ENCODE peak calls at places on chromosome 15, in four cellular contexts. One of them, this sample, is unnamed.

GRCh38 chr15:79185199-79185598 is 94.6 kb upstream of the RASGRF1 start:
- DNase-seq in A549: peak
- DNase-seq in sigmoid colon: no peak
- DNase-seq in ovary: no peak
- DNase-seq in this sample: no peak

GRCh38 chr15:42133892-42134502 is 22.4 kb downstream of the PLA2G4F start:
- DNase-seq in A549: peak
- DNase-seq in sigmoid colon: peak
- DNase-seq in ovary: no peak
- DNase-seq in this sample: peak

GRCh38 chr15:66841953-66842681 is 140.1 kb downstream of the SMAD6 start:
- DNase-seq in A549: peak
- DNase-seq in ovary: peak
- DNase-seq in sigmoid colon: peak
- DNase-seq in this sample: peak

GRCh38 chr15:94968133-94968532 is 736.8 kb downstream of the MCTP2 start:
- DNase-seq in sigmoid colon: no peak
- DNase-seq in A549: no peak
- DNase-seq in ovary: peak
- DNase-seq in this sample: no peak

GRCh38 chr15:75454471-75455418 is 3.3 kb upstream of the SIN3A start:
- DNase-seq in sigmoid colon: peak
- DNase-seq in ovary: no peak
- DNase-seq in A549: no peak
- DNase-seq in this sample: peak

GRCh38 chr15:39621961-39622360 is 41.1 kb downstream of the THBS1 start:
- DNase-seq in sigmoid colon: no peak
- DNase-seq in ovary: no peak
- DNase-seq in A549: no peak
- DNase-seq in this sample: no peak

GRCh38 chr15:80561500-80561899 is 133.6 kb upstream of the ABHD17C start:
- DNase-seq in sigmoid colon: no peak
- DNase-seq in A549: no peak
- DNase-seq in ovary: no peak
- DNase-seq in this sample: no peak

GRCh38 chr15:47743886-47744285 is 26.6 kb downstream of the SEMA6D start:
- DNase-seq in sigmoid colon: no peak
- DNase-seq in A549: no peak
- DNase-seq in ovary: no peak
- DNase-seq in this sample: no peak

GRCh38 chr15:29220852-29221251 is 48.8 kb downstream of the NSMCE3 start:
- DNase-seq in A549: no peak
- DNase-seq in ovary: no peak
- DNase-seq in sigmoid colon: no peak
- DNase-seq in this sample: no peak

GRCh38 chr15:76336254-76337046 is at the start of gene ISL2:
- DNase-seq in A549: peak
- DNase-seq in ovary: no peak
- DNase-seq in sigmoid colon: peak
- DNase-seq in this sample: peak

GRCh38 chr15:42832577-42832976 is 88.0 kb downstream of the TTBK2 start:
- DNase-seq in sigmoid colon: no peak
- DNase-seq in ovary: no peak
- DNase-seq in A549: peak
- DNase-seq in this sample: no peak

GRCh38 chr15:36608166-36608565 is 28.7 kb downstream of the CDIN1 start:
- DNase-seq in A549: no peak
- DNase-seq in sigmoid colon: no peak
- DNase-seq in ovary: no peak
- DNase-seq in this sample: no peak

GRCh38 chr15:29132786-29133185 is 136.8 kb downstream of the NSMCE3 start:
- DNase-seq in ovary: no peak
- DNase-seq in A549: no peak
- DNase-seq in sigmoid colon: peak
- DNase-seq in this sample: no peak

GRCh38 chr15:52159645-52160044 is 31.5 kb downstream of the GNB5 start:
- DNase-seq in A549: no peak
- DNase-seq in sigmoid colon: no peak
- DNase-seq in ovary: no peak
- DNase-seq in this sample: no peak

GRCh38 chr15:52337961-52338535 is 42.4 kb upstream of the MYO5C start:
- DNase-seq in ovary: no peak
- DNase-seq in sigmoid colon: no peak
- DNase-seq in A549: no peak
- DNase-seq in this sample: no peak

GRCh38 chr15:90660195-90660995 is 56.8 kb upstream of the BLM start:
- DNase-seq in sigmoid colon: peak
- DNase-seq in ovary: peak
- DNase-seq in A549: peak
- DNase-seq in this sample: no peak

GRCh38 chr15:45048784-45049631 is 26.0 kb downstream of the SORD start:
- DNase-seq in sigmoid colon: no peak
- DNase-seq in A549: no peak
- DNase-seq in ovary: no peak
- DNase-seq in this sample: no peak

GRCh38 chr15:85579957-85580694 is 199.7 kb downstream of the AKAP13 start:
- DNase-seq in sigmoid colon: peak
- DNase-seq in A549: peak
- DNase-seq in ovary: no peak
- DNase-seq in this sample: no peak

GRCh38 chr15:66923438-66923881 is 141.9 kb upstream of the SMAD3 start:
- DNase-seq in ovary: no peak
- DNase-seq in A549: peak
- DNase-seq in sigmoid colon: peak
- DNase-seq in this sample: no peak

GRCh38 chr15:97319316-97319715 is 641.2 kb upstream of the ARRDC4 start:
- DNase-seq in sigmoid colon: no peak
- DNase-seq in ovary: no peak
- DNase-seq in A549: no peak
- DNase-seq in this sample: no peak

GRCh38 chr15:95405447-95405846 is 925.1 kb upstream of the NR2F2 start:
- DNase-seq in A549: no peak
- DNase-seq in ovary: no peak
- DNase-seq in sigmoid colon: no peak
- DNase-seq in this sample: no peak

GRCh38 chr15:78910836-78911235 is 34.0 kb downstream of the CTSH start:
- DNase-seq in A549: no peak
- DNase-seq in sigmoid colon: no peak
- DNase-seq in ovary: no peak
- DNase-seq in this sample: no peak

GRCh38 chr15:39077998-39078397 is 502.9 kb upstream of the THBS1 start:
- DNase-seq in sigmoid colon: no peak
- DNase-seq in ovary: no peak
- DNase-seq in A549: no peak
- DNase-seq in this sample: no peak

GRCh38 chr15:84911879-84912660 is 27.6 kb downstream of the SLC28A1 start:
- DNase-seq in sigmoid colon: peak
- DNase-seq in A549: peak
- DNase-seq in ovary: peak
- DNase-seq in this sample: peak

GRCh38 chr15:82850731-82851130 is 41.3 kb downstream of the WHAMM start:
- DNase-seq in ovary: no peak
- DNase-seq in sigmoid colon: no peak
- DNase-seq in A549: no peak
- DNase-seq in this sample: peak

GRCh38 chr15:100339999-100340398 is 1.8 kb downstream of the ADAMTS17 start:
- DNase-seq in sigmoid colon: no peak
- DNase-seq in A549: no peak
- DNase-seq in ovary: no peak
- DNase-seq in this sample: no peak

GRCh38 chr15:100343251-100343650 is 1.5 kb upstream of the ADAMTS17 start:
- DNase-seq in sigmoid colon: no peak
- DNase-seq in A549: no peak
- DNase-seq in ovary: no peak
- DNase-seq in this sample: no peak

GRCh38 chr15:100338971-100339444 is 2.8 kb downstream of the ADAMTS17 start:
- DNase-seq in ovary: peak
- DNase-seq in sigmoid colon: peak
- DNase-seq in A549: peak
- DNase-seq in this sample: peak

GRCh38 chr15:100341662-100342560 is at the start of gene ADAMTS17:
- DNase-seq in sigmoid colon: peak
- DNase-seq in A549: peak
- DNase-seq in ovary: peak
- DNase-seq in this sample: peak

GRCh38 chr15:100340721-100341661 is 784 bp downstream of the ADAMTS17 start:
- DNase-seq in sigmoid colon: no peak
- DNase-seq in ovary: no peak
- DNase-seq in A549: no peak
- DNase-seq in this sample: no peak
- H3K27ac ChIP-seq in sigmoid colon: peak
- H3K27ac ChIP-seq in ovary: no peak
- H3K27ac ChIP-seq in A549: peak
- H3K27ac ChIP-seq in this sample: peak

DNA sequence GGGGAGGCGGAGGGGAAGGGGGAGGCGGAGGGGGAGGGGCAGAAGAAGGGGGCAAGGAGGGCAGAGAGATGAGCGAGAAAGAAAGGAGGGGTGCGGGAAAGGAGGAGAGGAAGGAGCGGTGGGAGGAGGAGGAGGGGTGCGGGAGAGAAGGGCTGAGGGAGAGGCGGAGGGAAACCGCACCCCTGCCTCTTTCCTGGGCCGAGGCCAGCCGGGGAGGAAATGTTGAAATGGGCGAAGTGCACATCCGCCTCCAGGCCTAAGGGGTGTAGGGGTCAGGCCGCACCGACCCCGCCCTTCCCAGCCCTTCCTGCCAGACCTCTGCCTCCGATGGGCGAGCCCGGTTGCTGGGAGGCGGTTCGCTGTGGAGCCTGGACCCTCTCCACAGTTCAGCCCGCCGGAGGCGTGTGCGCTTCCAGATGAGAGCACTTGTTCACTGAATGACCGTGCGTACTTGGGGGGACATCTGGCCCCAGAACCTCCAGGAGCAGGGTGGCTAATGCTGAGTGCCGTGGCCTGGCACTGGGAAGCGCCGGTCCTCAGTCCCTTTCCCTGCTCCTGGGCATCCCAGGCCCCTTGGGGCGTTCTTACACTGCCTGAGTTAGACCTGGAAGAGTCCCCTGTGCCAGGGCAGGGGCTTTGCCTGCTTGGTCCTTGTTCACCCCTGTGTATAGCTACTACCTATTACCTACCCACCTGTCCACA is 110.3 kb upstream of the KLF13 start:
- DNase-seq in sigmoid colon: peak
- DNase-seq in ovary: peak
- DNase-seq in A549: peak
- DNase-seq in this sample: peak
- TF ChIP-seq EP300 in sigmoid colon: no peak
- TF ChIP-seq EP300 in ovary: no peak
- TF ChIP-seq EP300 in A549: peak
- TF ChIP-seq EP300 in this sample: no peak

DNA sequence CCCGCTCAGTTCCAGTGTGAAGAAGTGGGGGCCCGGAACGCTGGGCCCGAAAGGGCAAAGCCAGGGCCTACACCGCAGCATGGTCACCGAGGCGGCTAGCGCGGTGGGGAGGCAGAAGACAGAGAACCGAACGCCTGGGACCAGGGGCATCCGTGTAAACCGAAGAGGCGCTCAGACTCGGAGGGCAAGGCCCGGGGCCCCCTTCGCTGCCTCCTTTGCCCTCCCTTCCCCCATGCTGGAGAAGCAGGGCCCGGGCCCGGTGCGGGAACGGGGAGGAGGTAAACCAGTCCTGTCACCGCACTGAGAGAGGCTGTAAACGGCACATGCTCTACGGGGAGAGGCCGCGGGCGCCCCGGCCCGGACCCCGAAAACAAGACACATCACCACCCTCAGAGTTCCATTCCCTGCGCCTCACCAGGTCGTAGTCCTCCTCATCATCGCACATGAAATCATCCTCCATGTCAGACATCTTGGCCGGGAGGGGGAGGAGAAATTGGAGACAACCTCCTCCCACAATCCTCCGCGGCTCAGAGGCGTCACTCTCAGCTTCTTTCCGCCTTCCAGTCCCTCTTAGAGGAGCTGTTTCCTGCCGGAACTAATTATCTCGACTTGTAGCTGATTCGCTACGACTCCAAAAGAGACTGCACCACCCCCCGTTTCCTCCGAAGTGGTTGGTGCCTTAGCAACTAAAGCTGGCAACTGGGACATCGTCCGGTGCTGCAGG is at the start of gene COPS2:
- DNase-seq in sigmoid colon: peak
- DNase-seq in A549: peak
- DNase-seq in ovary: peak
- DNase-seq in this sample: peak
- TF ChIP-seq POLR2A in sigmoid colon: no peak
- TF ChIP-seq POLR2A in A549: peak
- TF ChIP-seq POLR2A in ovary: peak
- TF ChIP-seq POLR2A in this sample: peak

GRCh38 chr15:60090747-60091146 is 86.6 kb downstream of the FOXB1 start:
- DNase-seq in A549: peak
- DNase-seq in ovary: no peak
- DNase-seq in sigmoid colon: no peak
- DNase-seq in this sample: no peak
- H3K27ac ChIP-seq in A549: peak
- H3K27ac ChIP-seq in ovary: no peak
- H3K27ac ChIP-seq in sigmoid colon: no peak
- H3K27ac ChIP-seq in this sample: no peak

DNA sequence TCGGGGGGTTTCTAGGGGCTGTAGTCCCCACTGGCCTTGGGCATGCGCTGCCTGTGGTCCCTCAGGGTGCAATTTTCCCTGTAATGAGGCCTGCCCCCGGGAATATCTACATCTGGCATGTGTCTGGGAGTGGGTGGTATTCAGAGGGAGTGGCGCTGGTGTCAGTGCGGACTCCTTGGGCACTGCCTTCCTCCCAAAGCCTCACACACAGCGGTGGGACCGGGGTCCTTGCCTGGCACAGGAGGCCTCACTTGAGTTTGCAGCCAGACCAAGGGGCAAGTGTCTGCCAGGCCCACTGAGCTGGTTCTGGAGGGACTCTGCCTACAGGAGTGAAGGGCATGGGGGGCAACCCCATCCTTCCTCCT is 53.5 kb upstream of the PCSK6 start:
- DNase-seq in sigmoid colon: peak
- DNase-seq in ovary: no peak
- DNase-seq in A549: no peak
- DNase-seq in this sample: no peak
- TF ChIP-seq EP300 in sigmoid colon: no peak
- TF ChIP-seq EP300 in ovary: no peak
- TF ChIP-seq EP300 in A549: no peak
- TF ChIP-seq EP300 in this sample: no peak

GRCh38 chr15:70474682-70475438 is 288.5 kb downstream of the UACA start:
- DNase-seq in sigmoid colon: peak
- DNase-seq in ovary: no peak
- DNase-seq in A549: peak
- DNase-seq in this sample: no peak
- TF ChIP-seq POLR2A in sigmoid colon: no peak
- TF ChIP-seq POLR2A in ovary: no peak
- TF ChIP-seq POLR2A in A549: no peak
- TF ChIP-seq POLR2A in this sample: no peak

GRCh38 chr15:74389115-74390048 is 21.9 kb upstream of the CYP11A1 start:
- DNase-seq in sigmoid colon: no peak
- DNase-seq in A549: no peak
- DNase-seq in ovary: no peak
- DNase-seq in this sample: no peak
- H3K27ac ChIP-seq in sigmoid colon: no peak
- H3K27ac ChIP-seq in A549: no peak
- H3K27ac ChIP-seq in ovary: no peak
- H3K27ac ChIP-seq in this sample: no peak